ENCODE peak calls at places on chromosomes 3 and 15, in four cellular contexts. G is SK-N-SH, P is HepG2, S is A549. D is an unnamed sample.

GRCh38 chr15:55526559-55527036 is 18.6 kb upstream of the DNAAF4 start:
- DNase-seq in S (peak; percentile 69), P (peak; percentile 63), G (peak; percentile 51), D (no peak)

GRCh38 chr3:9820944-9821343 is 10.9 kb downstream of the TTLL3 start:
- DNase-seq in P (peak; percentile 30), G (peak; percentile 39), S (peak; percentile 56), D (no peak)

GRCh38 chr15:98682992-98683701 is 34.8 kb downstream of the IGF1R start:
- DNase-seq in S (no peak), G (no peak), P (no peak), D (no peak)

GRCh38 chr3:128282392-128283196 is 129.3 kb downstream of the EEFSEC start:
- DNase-seq in S (no peak), P (no peak), G (peak; percentile 59), D (no peak)

GRCh38 chr15:89526601-89527441 is 30.4 kb upstream of the RHCG start:
- DNase-seq in S (no peak), P (no peak), G (no peak), D (no peak)

GRCh38 chr15:74537736-74538135 is 3.3 kb upstream of the ARID3B start:
- DNase-seq in G (no peak), S (no peak), P (no peak), D (no peak)

GRCh38 chr3:159114582-159114981 is 312.7 kb downstream of the MFSD1 start:
- DNase-seq in S (no peak), P (no peak), G (no peak), D (no peak)

GRCh38 chr3:5188419-5189405 is 1.2 kb downstream of the EDEM1 start:
- DNase-seq in G (peak; percentile 41), S (peak; percentile 53), P (peak; percentile 68), D (no peak)

GRCh38 chr3:58214484-58215316 is 3.9 kb upstream of the DNASE1L3 start:
- DNase-seq in S (peak; percentile 31), P (no peak), G (no peak), D (peak; percentile 96)

GRCh38 chr3:51163051-51163450 is 222.0 kb upstream of the MANF start:
- DNase-seq in S (no peak), P (no peak), G (no peak), D (no peak)

GRCh38 chr3:37279226-37279625 is 104.8 kb upstream of the LRRFIP2 start:
- DNase-seq in P (no peak), G (peak; percentile 47), S (no peak), D (no peak)

GRCh38 chr3:82633319-82633718 is 871.9 kb upstream of the GBE1 start:
- DNase-seq in S (no peak), G (no peak), P (peak; percentile 78), D (no peak)

GRCh38 chr3:133380481-133381225 is 19.2 kb upstream of the BFSP2 start:
- DNase-seq in S (no peak), P (no peak), G (no peak), D (no peak)

GRCh38 chr3:116186128-116186527 is 259.2 kb downstream of the LSAMP start:
- DNase-seq in P (no peak), G (no peak), S (no peak), D (no peak)

GRCh38 chr3:181886676-181887075 is 175.0 kb downstream of the SOX2 start:
- DNase-seq in S (no peak), G (no peak), P (no peak), D (no peak)

GRCh38 chr15:45112592-45113379 is 1.2 kb downstream of the DUOX2 start:
- DNase-seq in P (no peak), S (no peak), G (peak; percentile 73), D (no peak)

GRCh38 chr15:79157631-79158592 is 67.3 kb upstream of the RASGRF1 start:
- DNase-seq in G (no peak), S (no peak), P (no peak), D (no peak)

GRCh38 chr3:56801151-56801596 is 575 bp downstream of the ARHGEF3 start:
- DNase-seq in G (no peak), P (no peak), S (no peak), D (no peak)

GRCh38 chr15:29784413-29784812 is 37.9 kb downstream of the TJP1 start:
- DNase-seq in P (no peak), G (no peak), S (no peak), D (no peak)

GRCh38 chr15:100202309-100202943 is 139.3 kb downstream of the ADAMTS17 start:
- DNase-seq in G (peak; percentile 31), S (no peak), P (no peak), D (no peak)

GRCh38 chr15:68986292-68986691 is 28.2 kb upstream of the NOX5 start:
- DNase-seq in S (no peak), P (no peak), G (no peak), D (no peak)
- TF ChIP-seq PBX3 in S (no peak), P (no peak), G (no peak), D (no peak)

DNA sequence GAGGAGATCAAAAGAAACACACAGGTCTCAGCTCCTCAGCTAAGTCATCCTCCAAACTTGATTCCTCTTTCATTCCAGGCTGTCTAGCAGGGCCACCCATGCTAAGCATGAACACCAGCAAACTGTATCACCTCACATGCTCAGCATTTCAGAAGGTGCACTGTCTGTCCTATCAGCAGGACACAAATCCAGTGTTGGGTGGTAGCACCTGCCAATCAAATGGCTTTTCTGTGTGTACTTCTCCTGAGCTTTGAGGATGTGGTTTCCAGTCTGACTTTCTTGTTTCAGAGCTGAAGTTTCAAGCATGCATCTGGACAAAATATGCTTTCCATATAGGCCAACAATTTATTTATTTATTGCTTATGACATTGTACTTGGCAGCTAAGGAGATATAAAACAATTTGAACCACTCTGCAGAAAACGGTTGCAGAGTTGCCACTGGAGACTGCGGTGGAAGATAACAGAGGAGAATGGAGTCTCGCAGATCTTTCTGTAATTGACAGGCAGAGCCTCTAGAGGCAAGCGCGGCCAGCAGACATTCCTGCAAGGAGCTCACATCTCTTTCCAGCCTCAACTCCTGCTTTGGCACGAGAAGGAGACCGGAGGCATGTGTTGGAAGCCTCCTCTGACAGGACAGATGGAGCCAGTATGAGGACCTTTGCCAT is 167.1 kb upstream of the WNT5A start:
- DNase-seq in P (no peak), S (no peak), G (no peak), D (peak; percentile 73)
- TF ChIP-seq PBX3 in P (no peak), S (no peak), G (no peak), D (peak; percentile 87)

DNA sequence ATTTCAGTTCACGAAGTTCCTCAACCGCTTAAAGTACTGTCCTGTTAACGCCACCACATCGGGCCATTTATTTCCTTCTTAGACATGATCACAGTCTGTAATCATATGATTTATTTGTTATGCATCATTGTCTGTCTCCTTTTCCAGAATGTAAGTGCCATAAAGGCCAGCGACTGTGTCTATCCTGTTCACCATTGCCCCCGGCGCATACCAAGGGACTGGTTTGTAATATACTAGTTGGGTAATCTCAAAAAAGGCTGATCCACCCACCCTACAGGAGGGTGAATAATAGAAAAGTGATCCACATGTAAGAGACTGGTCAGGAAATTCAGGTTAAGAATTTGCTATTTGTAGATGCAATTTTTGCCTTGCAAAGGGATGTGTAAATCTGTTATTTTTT is 41.9 kb downstream of the SLC6A20 start:
- DNase-seq in S (no peak), G (no peak), P (no peak), D (no peak)
- TF ChIP-seq PBX3 in S (no peak), G (no peak), P (no peak), D (no peak)

GRCh38 chr15:60208708-60209107 is 189.1 kb downstream of the ANXA2 start:
- DNase-seq in P (no peak), G (no peak), S (no peak), D (no peak)
- TF ChIP-seq PBX3 in P (no peak), G (no peak), S (no peak), D (no peak)

GRCh38 chr3:147424325-147424910 is 15.3 kb downstream of the ZIC1 start:
- DNase-seq in S (no peak), P (no peak), G (no peak), D (no peak)
- TF ChIP-seq PBX3 in S (no peak), P (no peak), G (no peak), D (no peak)

DNA sequence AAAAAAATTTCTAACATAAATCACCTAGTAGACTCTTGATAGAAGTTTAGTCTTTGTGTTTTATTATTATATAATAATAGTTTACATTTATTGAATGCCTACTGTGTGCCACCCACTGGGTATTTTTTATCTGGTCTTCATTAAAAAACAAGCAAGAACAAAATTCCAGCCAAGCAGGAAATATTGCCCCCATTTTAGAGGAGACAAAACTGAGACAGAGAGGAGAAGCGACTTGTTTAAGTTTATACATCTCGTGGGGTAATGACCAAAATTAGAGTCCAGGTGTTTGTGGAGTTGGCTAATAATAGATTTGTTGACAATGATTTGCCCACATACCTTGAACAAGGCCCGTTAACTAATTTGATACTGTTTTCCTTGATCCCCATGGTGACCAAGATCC is 33.1 kb upstream of the FBXL22 start:
- DNase-seq in P (no peak), G (no peak), S (no peak), D (no peak)
- TF ChIP-seq PBX3 in P (no peak), G (no peak), S (no peak), D (no peak)